ENCODE peak calls at places on chromosomes 13 and 19, in nine cellular contexts. D is Caco-2; Z is naive thymus-derived CD4-positive, alpha-beta T cell; A is IMR-90; J is trophoblast cell; V is aorta; M is ascending aorta; U is neural progenitor cell; W is lower leg skin. S is an unnamed sample.

GRCh38 chr13:42720116-42720857 is 61.1 kb upstream of the FAM216B start:
- DNase-seq in M (peak; percentile 9), W (no peak), J (peak; percentile 98), D (peak; percentile 57), V (no peak), A (peak; percentile 99), Z (no peak), U (no peak), S (peak; percentile 88)

GRCh38 chr13:83709751-83710515 is 172.3 kb downstream of the SLITRK1 start:
- DNase-seq in V (no peak), D (no peak), M (no peak), W (no peak), A (no peak), Z (no peak), J (no peak), U (no peak), S (no peak)

GRCh38 chr13:113935081-113935511 is 38.8 kb downstream of the C13orf46 start:
- DNase-seq in A (no peak), Z (no peak), D (no peak), W (peak; percentile 80), U (peak; percentile 43), M (no peak), J (no peak), V (peak; percentile 85), S (no peak)

GRCh38 chr13:111388851-111389500 is 68.5 kb downstream of the TEX29 start:
- DNase-seq in U (no peak), Z (no peak), D (no peak), V (peak; percentile 62), W (peak; percentile 80), J (no peak), M (no peak), A (no peak), S (no peak)

GRCh38 chr13:32790731-32791130 is 204.5 kb downstream of the PDS5B start:
- DNase-seq in J (no peak), A (no peak), Z (no peak), M (no peak), D (no peak), U (peak; percentile 12), V (no peak), W (no peak), S (no peak)

GRCh38 chr13:69769637-69770036 is 338.0 kb upstream of the ATXN8OS start:
- DNase-seq in A (no peak), W (no peak), D (no peak), U (peak; percentile 28), V (no peak), J (no peak), Z (no peak), M (no peak), S (no peak)

GRCh38 chr13:46541210-46541609 is 11.8 kb upstream of the LRCH1 start:
- DNase-seq in M (no peak), D (no peak), U (no peak), J (no peak), V (no peak), W (no peak), A (no peak), Z (no peak), S (no peak)

GRCh38 chr13:73218181-73218580 is 159.4 kb downstream of the KLF5 start:
- DNase-seq in Z (no peak), A (no peak), U (no peak), M (no peak), V (no peak), D (no peak), J (no peak), W (no peak), S (no peak)

GRCh38 chr19:5963855-5964254 is 14.1 kb downstream of the RANBP3 start:
- DNase-seq in Z (no peak), V (no peak), M (no peak), U (no peak), W (no peak), A (no peak), D (no peak), J (no peak), S (no peak)

GRCh38 chr19:5959260-5960004 is 18.5 kb downstream of the RANBP3 start:
- DNase-seq in W (no peak), V (no peak), J (no peak), M (no peak), D (no peak), Z (no peak), A (no peak), U (no peak), S (no peak)

GRCh38 chr19:5964816-5965565 is 12.9 kb downstream of the RANBP3 start:
- DNase-seq in D (no peak), W (no peak), M (no peak), U (no peak), J (no peak), Z (no peak), A (no peak), V (no peak), S (no peak)

GRCh38 chr19:5960005-5961001 is 17.6 kb downstream of the RANBP3 start:
- DNase-seq in A (no peak), U (no peak), W (no peak), J (no peak), Z (no peak), D (no peak), M (no peak), V (no peak), S (no peak)

GRCh38 chr19:5961969-5962945 is 15.7 kb downstream of the RANBP3 start:
- DNase-seq in M (no peak), W (no peak), J (peak; percentile 79), Z (peak; percentile 42), A (peak; percentile 66), U (no peak), V (no peak), D (no peak), S (peak; percentile 65)
- H3K4me3 ChIP-seq in M (no peak overlapping the region), W (no peak overlapping the region), J (no peak overlapping the region), Z (peak overlapping the region; percentile 38), A (no peak overlapping the region), U (no peak overlapping the region), V (no peak overlapping the region), D (no peak overlapping the region), S (no peak overlapping the region)

DNA sequence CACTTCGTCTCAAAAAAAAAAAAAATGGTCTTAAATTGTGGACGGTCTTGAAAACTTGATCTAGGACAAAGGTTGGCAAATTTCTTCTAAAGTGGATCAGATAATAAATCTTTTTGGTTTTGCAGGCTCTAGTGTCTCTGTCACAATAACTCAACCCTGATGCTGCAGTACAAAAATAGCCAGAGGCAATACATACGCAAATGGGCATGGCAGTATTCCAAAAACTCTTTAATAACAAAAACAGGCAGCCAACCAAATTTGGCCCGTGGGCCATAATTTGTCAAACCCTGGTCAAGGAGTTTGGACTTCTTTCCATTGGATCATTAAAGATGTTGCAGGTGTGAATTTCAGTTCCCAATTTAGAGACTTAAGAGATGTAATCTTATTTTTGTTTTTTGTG is 93.5 kb upstream of the MRI1 start:
- DNase-seq in W (no peak), A (no peak), J (no peak), U (no peak), V (no peak), Z (no peak), M (no peak), D (no peak), S (no peak)
- H3K4me3 ChIP-seq in W (no peak overlapping the region), A (no peak overlapping the region), J (no peak overlapping the region), U (no peak overlapping the region), V (no peak overlapping the region), Z (no peak overlapping the region), M (no peak overlapping the region), D (no peak overlapping the region), S (no peak overlapping the region)

GRCh38 chr13:109682534-109683244 is 103.7 kb downstream of the IRS2 start:
- DNase-seq in J (no peak), M (no peak), Z (no peak), A (no peak), D (no peak), U (no peak), W (no peak), V (no peak), S (no peak)

GRCh38 chr13:109687559-109688448 is 98.6 kb downstream of the IRS2 start:
- DNase-seq in D (no peak), A (no peak), J (no peak), U (peak; percentile 63), V (no peak), W (no peak), Z (no peak), M (no peak), S (no peak)

GRCh38 chr13:109680930-109681329 is 105.5 kb downstream of the IRS2 start:
- DNase-seq in M (no peak), U (no peak), Z (no peak), V (no peak), J (no peak), D (no peak), W (no peak), A (no peak), S (no peak)

GRCh38 chr13:109684084-109684835 is 102.1 kb downstream of the IRS2 start:
- DNase-seq in J (no peak), A (no peak), Z (no peak), M (no peak), V (no peak), D (no peak), U (no peak), W (no peak), S (no peak)

DNA sequence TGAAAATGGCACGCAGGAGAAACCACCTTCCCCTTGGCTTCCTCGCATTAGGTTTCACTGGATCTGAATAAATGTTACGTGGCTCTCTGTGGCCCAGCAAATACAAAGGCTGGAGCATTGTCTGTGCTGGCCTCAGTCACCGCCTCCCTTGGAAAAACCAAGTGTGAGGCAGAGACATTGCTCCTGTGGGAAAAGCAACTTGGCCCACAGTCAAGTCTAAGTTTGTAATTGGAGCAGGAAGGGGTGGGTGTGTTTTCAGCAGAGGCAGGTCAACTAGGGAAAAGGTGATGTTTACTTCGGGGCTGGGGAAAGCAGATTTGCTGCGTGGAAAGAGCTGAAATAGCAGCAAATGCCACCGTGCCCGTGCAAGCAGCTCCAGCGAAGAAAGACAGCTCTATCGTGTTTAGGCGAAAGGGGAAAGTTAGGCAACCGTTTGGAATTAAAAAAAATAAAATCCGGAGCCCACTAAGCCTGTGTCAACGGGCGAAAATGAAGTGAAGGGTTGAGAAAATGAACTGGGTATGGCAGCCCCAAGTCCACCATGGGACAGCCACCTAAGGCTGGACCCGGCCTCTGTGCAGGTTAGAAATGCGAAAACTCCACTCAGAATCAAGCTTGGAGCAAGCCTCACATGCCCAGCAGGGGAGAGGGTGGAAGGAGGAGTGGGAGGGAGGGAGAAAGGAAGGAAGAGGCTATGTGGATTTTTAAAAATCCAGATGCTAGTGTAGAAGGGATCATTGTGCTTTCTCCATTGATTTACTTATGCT is 101.4 kb downstream of the IRS2 start:
- DNase-seq in A (no peak), U (no peak), W (no peak), Z (no peak), D (no peak), J (peak; percentile 15), M (no peak), V (no peak), S (no peak)
- H3K4me3 ChIP-seq in A (no peak overlapping the region), U (no peak overlapping the region), W (no peak overlapping the region), Z (no peak overlapping the region), D (no peak overlapping the region), J (no peak overlapping the region), M (peak overlapping the region; percentile 31), V (no peak overlapping the region), S (no peak overlapping the region)

GRCh38 chr19:30549151-30549550 is 177.0 kb downstream of the ZNF536 start:
- DNase-seq in J (no peak), D (no peak), U (no peak), V (no peak), Z (no peak), M (no peak), A (no peak), W (peak; percentile 70), S (no peak)

GRCh38 chr19:30552593-30552992 is 180.4 kb downstream of the ZNF536 start:
- DNase-seq in W (no peak), V (no peak), Z (no peak), J (no peak), D (no peak), M (no peak), A (no peak), U (no peak), S (no peak)

GRCh38 chr19:30547192-30547591 is 175.0 kb downstream of the ZNF536 start:
- DNase-seq in J (no peak), W (no peak), M (no peak), Z (no peak), V (no peak), A (no peak), U (no peak), D (no peak), S (no peak)

GRCh38 chr19:30555075-30555787 is 183.0 kb downstream of the ZNF536 start:
- DNase-seq in J (no peak), M (no peak), D (no peak), A (no peak), W (no peak), Z (no peak), U (no peak), V (no peak), S (no peak)

GRCh38 chr19:30551271-30551670 is 179.1 kb downstream of the ZNF536 start:
- DNase-seq in A (no peak), V (no peak), D (no peak), Z (no peak), J (no peak), U (no peak), M (no peak), W (no peak), S (no peak)
- H3K4me3 ChIP-seq in A (no peak overlapping the region), V (no peak overlapping the region), D (no peak overlapping the region), Z (no peak overlapping the region), J (no peak overlapping the region), U (no peak overlapping the region), M (no peak overlapping the region), W (no peak overlapping the region), S (no peak overlapping the region)